ENCODE peak calls at places on chromosome 22, in four cellular contexts. One of them, this sample, is unnamed.

GRCh38 chr22:37848587-37849088 is 581 bp upstream of the EIF3L start:
- DNase-seq in stimulated activated CD4-positive, alpha-beta T cell treated with anti-CD3 and anti-CD28 coated beads, Interleukin-1b, Interleukin-23, amount 100 ng/mL, for 24 hours: no peak
- DNase-seq in right lobe of liver: no peak
- DNase-seq in retinal pigment epithelial cell: no peak
- DNase-seq in this sample: no peak

GRCh38 chr22:30488121-30488520 is 16.3 kb upstream of the SEC14L3 start:
- DNase-seq in right lobe of liver: no peak
- DNase-seq in stimulated activated CD4-positive, alpha-beta T cell treated with anti-CD3 and anti-CD28 coated beads, Interleukin-1b, Interleukin-23, amount 100 ng/mL, for 24 hours: no peak
- DNase-seq in retinal pigment epithelial cell: no peak
- DNase-seq in this sample: no peak

GRCh38 chr22:17563936-17564391 is 666 bp downstream of the SLC25A18 start:
- DNase-seq in retinal pigment epithelial cell: no peak
- DNase-seq in right lobe of liver: no peak
- DNase-seq in stimulated activated CD4-positive, alpha-beta T cell treated with anti-CD3 and anti-CD28 coated beads, Interleukin-1b, Interleukin-23, amount 100 ng/mL, for 24 hours: no peak
- DNase-seq in this sample: no peak

GRCh38 chr22:37546436-37547248 is 13.6 kb upstream of the CDC42EP1 start:
- DNase-seq in stimulated activated CD4-positive, alpha-beta T cell treated with anti-CD3 and anti-CD28 coated beads, Interleukin-1b, Interleukin-23, amount 100 ng/mL, for 24 hours: no peak
- DNase-seq in retinal pigment epithelial cell: no peak
- DNase-seq in right lobe of liver: peak
- DNase-seq in this sample: no peak

GRCh38 chr22:42868751-42869251 is 11.7 kb upstream of the ARFGAP3 start:
- DNase-seq in retinal pigment epithelial cell: no peak
- DNase-seq in right lobe of liver: peak
- DNase-seq in stimulated activated CD4-positive, alpha-beta T cell treated with anti-CD3 and anti-CD28 coated beads, Interleukin-1b, Interleukin-23, amount 100 ng/mL, for 24 hours: no peak
- DNase-seq in this sample: no peak

GRCh38 chr22:29665486-29665885 is 54.3 kb upstream of the CABP7 start:
- DNase-seq in retinal pigment epithelial cell: no peak
- DNase-seq in stimulated activated CD4-positive, alpha-beta T cell treated with anti-CD3 and anti-CD28 coated beads, Interleukin-1b, Interleukin-23, amount 100 ng/mL, for 24 hours: no peak
- DNase-seq in right lobe of liver: no peak
- DNase-seq in this sample: no peak

GRCh38 chr22:42330953-42331525 is 60.6 kb upstream of the TCF20 start:
- DNase-seq in stimulated activated CD4-positive, alpha-beta T cell treated with anti-CD3 and anti-CD28 coated beads, Interleukin-1b, Interleukin-23, amount 100 ng/mL, for 24 hours: no peak
- DNase-seq in right lobe of liver: no peak
- DNase-seq in retinal pigment epithelial cell: no peak
- DNase-seq in this sample: no peak

GRCh38 chr22:44317163-44317455 is 4.4 kb upstream of the SHISAL1 start:
- DNase-seq in right lobe of liver: no peak
- DNase-seq in retinal pigment epithelial cell: no peak
- DNase-seq in stimulated activated CD4-positive, alpha-beta T cell treated with anti-CD3 and anti-CD28 coated beads, Interleukin-1b, Interleukin-23, amount 100 ng/mL, for 24 hours: no peak
- DNase-seq in this sample: no peak

GRCh38 chr22:37167981-37168647 is 18.4 kb upstream of the IL2RB start:
- DNase-seq in right lobe of liver: peak
- DNase-seq in retinal pigment epithelial cell: no peak
- DNase-seq in stimulated activated CD4-positive, alpha-beta T cell treated with anti-CD3 and anti-CD28 coated beads, Interleukin-1b, Interleukin-23, amount 100 ng/mL, for 24 hours: no peak
- DNase-seq in this sample: no peak

GRCh38 chr22:46591890-46592289 is 28.3 kb upstream of the GRAMD4 start:
- DNase-seq in stimulated activated CD4-positive, alpha-beta T cell treated with anti-CD3 and anti-CD28 coated beads, Interleukin-1b, Interleukin-23, amount 100 ng/mL, for 24 hours: no peak
- DNase-seq in right lobe of liver: no peak
- DNase-seq in retinal pigment epithelial cell: no peak
- DNase-seq in this sample: no peak

GRCh38 chr22:47192106-47192650 is 429.7 kb downstream of the TBC1D22A start:
- DNase-seq in retinal pigment epithelial cell: no peak
- DNase-seq in right lobe of liver: no peak
- DNase-seq in stimulated activated CD4-positive, alpha-beta T cell treated with anti-CD3 and anti-CD28 coated beads, Interleukin-1b, Interleukin-23, amount 100 ng/mL, for 24 hours: no peak
- DNase-seq in this sample: no peak

GRCh38 chr22:33116846-33117547 is 58.8 kb upstream of the SYN3 start:
- DNase-seq in stimulated activated CD4-positive, alpha-beta T cell treated with anti-CD3 and anti-CD28 coated beads, Interleukin-1b, Interleukin-23, amount 100 ng/mL, for 24 hours: no peak
- DNase-seq in right lobe of liver: no peak
- DNase-seq in retinal pigment epithelial cell: no peak
- DNase-seq in this sample: no peak

GRCh38 chr22:42553475-42554361 is at the start of gene SERHL2:
- DNase-seq in right lobe of liver: peak
- DNase-seq in stimulated activated CD4-positive, alpha-beta T cell treated with anti-CD3 and anti-CD28 coated beads, Interleukin-1b, Interleukin-23, amount 100 ng/mL, for 24 hours: peak
- DNase-seq in retinal pigment epithelial cell: peak
- DNase-seq in this sample: peak

GRCh38 chr22:37266581-37267127 is 15.7 kb upstream of the CYTH4 start:
- DNase-seq in right lobe of liver: peak
- DNase-seq in stimulated activated CD4-positive, alpha-beta T cell treated with anti-CD3 and anti-CD28 coated beads, Interleukin-1b, Interleukin-23, amount 100 ng/mL, for 24 hours: no peak
- DNase-seq in retinal pigment epithelial cell: no peak
- DNase-seq in this sample: no peak

GRCh38 chr22:26608129-26608528 is 9.7 kb downstream of the CRYBB1 start:
- DNase-seq in stimulated activated CD4-positive, alpha-beta T cell treated with anti-CD3 and anti-CD28 coated beads, Interleukin-1b, Interleukin-23, amount 100 ng/mL, for 24 hours: no peak
- DNase-seq in right lobe of liver: no peak
- DNase-seq in retinal pigment epithelial cell: no peak
- DNase-seq in this sample: no peak

GRCh38 chr22:44828193-44828592 is 75.8 kb downstream of the ARHGAP8 start:
- DNase-seq in retinal pigment epithelial cell: no peak
- DNase-seq in stimulated activated CD4-positive, alpha-beta T cell treated with anti-CD3 and anti-CD28 coated beads, Interleukin-1b, Interleukin-23, amount 100 ng/mL, for 24 hours: no peak
- DNase-seq in right lobe of liver: peak
- DNase-seq in this sample: no peak

GRCh38 chr22:36360871-36361383 is 26.8 kb downstream of the MYH9 start:
- DNase-seq in stimulated activated CD4-positive, alpha-beta T cell treated with anti-CD3 and anti-CD28 coated beads, Interleukin-1b, Interleukin-23, amount 100 ng/mL, for 24 hours: no peak
- DNase-seq in retinal pigment epithelial cell: no peak
- DNase-seq in right lobe of liver: no peak
- DNase-seq in this sample: no peak

GRCh38 chr22:48718818-48719500 is 1108.7 kb downstream of the BRD1 start:
- DNase-seq in right lobe of liver: peak
- DNase-seq in stimulated activated CD4-positive, alpha-beta T cell treated with anti-CD3 and anti-CD28 coated beads, Interleukin-1b, Interleukin-23, amount 100 ng/mL, for 24 hours: no peak
- DNase-seq in retinal pigment epithelial cell: no peak
- DNase-seq in this sample: no peak

GRCh38 chr22:32901925-32902324 is 100.4 kb downstream of the TIMP3 start:
- DNase-seq in stimulated activated CD4-positive, alpha-beta T cell treated with anti-CD3 and anti-CD28 coated beads, Interleukin-1b, Interleukin-23, amount 100 ng/mL, for 24 hours: no peak
- DNase-seq in right lobe of liver: no peak
- DNase-seq in retinal pigment epithelial cell: no peak
- DNase-seq in this sample: no peak

GRCh38 chr22:44520695-44521094 is 22.7 kb upstream of the RTL6 start:
- DNase-seq in retinal pigment epithelial cell: no peak
- DNase-seq in right lobe of liver: no peak
- DNase-seq in stimulated activated CD4-positive, alpha-beta T cell treated with anti-CD3 and anti-CD28 coated beads, Interleukin-1b, Interleukin-23, amount 100 ng/mL, for 24 hours: no peak
- DNase-seq in this sample: no peak

GRCh38 chr22:38455530-38456271 is 702 bp upstream of the KCNJ4 start:
- DNase-seq in right lobe of liver: no peak
- DNase-seq in retinal pigment epithelial cell: no peak
- DNase-seq in stimulated activated CD4-positive, alpha-beta T cell treated with anti-CD3 and anti-CD28 coated beads, Interleukin-1b, Interleukin-23, amount 100 ng/mL, for 24 hours: no peak
- DNase-seq in this sample: peak

GRCh38 chr22:27554106-27554814 is 247.3 kb downstream of the MN1 start:
- DNase-seq in stimulated activated CD4-positive, alpha-beta T cell treated with anti-CD3 and anti-CD28 coated beads, Interleukin-1b, Interleukin-23, amount 100 ng/mL, for 24 hours: no peak
- DNase-seq in right lobe of liver: no peak
- DNase-seq in retinal pigment epithelial cell: peak
- DNase-seq in this sample: no peak

GRCh38 chr22:39457546-39458442 is 982 bp downstream of the MGAT3 start:
- DNase-seq in stimulated activated CD4-positive, alpha-beta T cell treated with anti-CD3 and anti-CD28 coated beads, Interleukin-1b, Interleukin-23, amount 100 ng/mL, for 24 hours: no peak
- DNase-seq in right lobe of liver: no peak
- DNase-seq in retinal pigment epithelial cell: no peak
- DNase-seq in this sample: no peak

GRCh38 chr22:44997060-44997459 is 12.7 kb downstream of the PHF21B start:
- DNase-seq in right lobe of liver: no peak
- DNase-seq in stimulated activated CD4-positive, alpha-beta T cell treated with anti-CD3 and anti-CD28 coated beads, Interleukin-1b, Interleukin-23, amount 100 ng/mL, for 24 hours: no peak
- DNase-seq in retinal pigment epithelial cell: no peak
- DNase-seq in this sample: no peak

GRCh38 chr22:46866591-46866990 is 104.1 kb downstream of the TBC1D22A start:
- DNase-seq in retinal pigment epithelial cell: no peak
- DNase-seq in right lobe of liver: no peak
- DNase-seq in stimulated activated CD4-positive, alpha-beta T cell treated with anti-CD3 and anti-CD28 coated beads, Interleukin-1b, Interleukin-23, amount 100 ng/mL, for 24 hours: no peak
- DNase-seq in this sample: no peak

GRCh38 chr22:17980638-17981051 is 43.7 kb downstream of the MICAL3 start:
- DNase-seq in right lobe of liver: no peak
- DNase-seq in retinal pigment epithelial cell: no peak
- DNase-seq in stimulated activated CD4-positive, alpha-beta T cell treated with anti-CD3 and anti-CD28 coated beads, Interleukin-1b, Interleukin-23, amount 100 ng/mL, for 24 hours: no peak
- DNase-seq in this sample: no peak

GRCh38 chr22:19463491-19464469 is 15.2 kb downstream of the UFD1 start:
- DNase-seq in right lobe of liver: no peak
- DNase-seq in retinal pigment epithelial cell: no peak
- DNase-seq in stimulated activated CD4-positive, alpha-beta T cell treated with anti-CD3 and anti-CD28 coated beads, Interleukin-1b, Interleukin-23, amount 100 ng/mL, for 24 hours: no peak
- DNase-seq in this sample: no peak

GRCh38 chr22:33803371-33803770 is 116.9 kb downstream of the LARGE1 start:
- DNase-seq in retinal pigment epithelial cell: peak
- DNase-seq in right lobe of liver: no peak
- DNase-seq in stimulated activated CD4-positive, alpha-beta T cell treated with anti-CD3 and anti-CD28 coated beads, Interleukin-1b, Interleukin-23, amount 100 ng/mL, for 24 hours: no peak
- DNase-seq in this sample: no peak

GRCh38 chr22:33792837-33793236 is 127.4 kb downstream of the LARGE1 start:
- DNase-seq in stimulated activated CD4-positive, alpha-beta T cell treated with anti-CD3 and anti-CD28 coated beads, Interleukin-1b, Interleukin-23, amount 100 ng/mL, for 24 hours: no peak
- DNase-seq in right lobe of liver: no peak
- DNase-seq in retinal pigment epithelial cell: no peak
- DNase-seq in this sample: no peak